ENCODE peak calls at places on chromosome 7, in ten cellular contexts. E, C, K, L, B, A, F, Q, S and N are unnamed samples.

GRCh38 chr7:83468251-83468739 is 180.6 kb downstream of the SEMA3E start:
- DNase-seq in L (peak), S (no peak), A (peak), C (no peak), E (peak), Q (peak), K (peak), F (peak), B (no peak), N (peak)

GRCh38 chr7:69765879-69766278 is 167.6 kb downstream of the AUTS2 start:
- DNase-seq in Q (no peak), F (no peak), L (no peak), E (no peak), B (no peak), S (no peak), C (no peak), K (no peak), A (no peak), N (no peak)

GRCh38 chr7:120927454-120928103 is 23.0 kb upstream of the ING3 start:
- DNase-seq in C (no peak), A (no peak), K (no peak), B (no peak), E (no peak), L (no peak), Q (no peak), S (no peak), F (peak), N (no peak)

GRCh38 chr7:92691578-92691977 is 101.4 kb upstream of the FAM133B start:
- DNase-seq in C (peak), Q (peak), B (no peak), F (peak), E (peak), S (no peak), K (peak), A (peak), L (peak), N (no peak)

GRCh38 chr7:155469311-155470185 is 11.6 kb downstream of the EN2 start:
- DNase-seq in B (no peak), A (no peak), K (no peak), F (no peak), S (no peak), L (no peak), E (no peak), Q (no peak), C (no peak), N (no peak)

GRCh38 chr7:87231715-87232114 is 12.2 kb upstream of the TMEM243 start:
- DNase-seq in S (no peak), B (no peak), Q (no peak), F (no peak), K (no peak), C (no peak), A (no peak), E (no peak), L (no peak), N (no peak)

GRCh38 chr7:106462914-106463482 is 178.2 kb upstream of the NAMPT start:
- DNase-seq in B (no peak), C (no peak), A (no peak), F (no peak), S (no peak), E (no peak), L (no peak), Q (no peak), K (no peak), N (peak)

GRCh38 chr7:141045842-141046630 is 27.8 kb upstream of the TMEM178B start:
- DNase-seq in L (no peak), Q (no peak), K (no peak), S (no peak), E (no peak), B (no peak), C (no peak), A (no peak), F (no peak), N (no peak)

DNA sequence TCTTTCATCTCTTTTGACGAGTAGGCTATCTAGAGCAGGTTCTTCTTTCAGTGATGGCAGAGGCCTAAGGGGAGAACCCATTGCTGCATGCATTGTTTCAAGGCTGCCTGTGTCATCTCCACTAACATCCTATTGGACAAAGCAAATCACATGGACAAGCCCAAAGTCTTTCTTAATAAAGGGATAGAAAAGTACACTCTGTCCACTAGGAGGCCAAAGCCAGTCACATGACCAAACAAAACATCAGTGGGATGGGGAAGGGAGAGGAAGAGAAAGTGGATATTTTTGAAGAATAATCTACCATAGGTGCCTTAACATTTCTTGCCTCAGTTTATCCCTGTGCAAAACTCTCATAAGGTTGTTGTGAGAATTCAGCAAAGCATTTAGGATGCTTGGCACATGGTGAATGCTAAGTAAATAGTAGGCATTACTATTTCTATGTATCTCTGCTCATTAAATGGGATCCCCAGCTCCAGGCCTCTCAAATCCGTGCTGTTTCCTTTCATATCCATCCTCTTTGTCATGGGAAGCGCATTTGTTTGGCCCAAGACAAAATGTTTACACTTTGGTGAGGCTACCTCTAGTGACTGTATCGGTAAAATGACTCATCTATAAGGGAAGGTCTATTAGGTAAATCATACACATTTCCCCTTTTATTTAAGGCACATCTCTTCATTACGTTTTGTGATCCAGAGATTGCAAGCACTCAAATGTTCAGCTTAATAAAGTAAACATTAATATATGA is 16.7 kb upstream of the CADPS2 start:
- DNase-seq in K (no peak), S (no peak), Q (no peak), C (no peak), E (no peak), B (no peak), F (no peak), A (no peak), L (no peak), N (no peak)
- TF ChIP-seq CTCF in K (no peak), S (no peak), Q (peak), C (peak), E (peak), B (no peak), F (no peak), A (no peak), L (no peak), N (peak)

DNA sequence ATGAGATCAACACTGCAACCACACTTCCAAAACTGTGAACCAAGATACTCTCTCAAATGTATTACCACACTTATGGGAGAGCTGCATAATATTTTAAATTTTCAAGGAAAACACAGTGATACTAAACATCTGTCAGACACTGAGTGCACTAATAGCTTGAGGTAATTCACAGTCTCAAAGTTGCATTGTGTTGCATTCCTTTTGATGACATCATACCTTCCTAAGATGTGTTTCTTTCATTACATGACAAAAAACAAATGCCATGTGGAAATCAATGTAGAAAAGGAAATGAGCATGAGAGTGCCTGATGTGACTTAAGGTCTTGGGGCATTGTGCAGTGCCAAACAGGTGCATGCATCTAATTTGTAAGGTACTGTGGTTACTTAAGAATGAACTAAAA is 496.0 kb upstream of the SEMA3D start:
- DNase-seq in F (no peak), K (no peak), Q (peak), C (no peak), B (no peak), E (no peak), A (no peak), S (no peak), L (no peak), N (no peak)
- TF ChIP-seq CTCF in F (no peak), K (no peak), Q (no peak), C (no peak), B (no peak), E (no peak), A (no peak), S (no peak), L (no peak), N (no peak)

DNA sequence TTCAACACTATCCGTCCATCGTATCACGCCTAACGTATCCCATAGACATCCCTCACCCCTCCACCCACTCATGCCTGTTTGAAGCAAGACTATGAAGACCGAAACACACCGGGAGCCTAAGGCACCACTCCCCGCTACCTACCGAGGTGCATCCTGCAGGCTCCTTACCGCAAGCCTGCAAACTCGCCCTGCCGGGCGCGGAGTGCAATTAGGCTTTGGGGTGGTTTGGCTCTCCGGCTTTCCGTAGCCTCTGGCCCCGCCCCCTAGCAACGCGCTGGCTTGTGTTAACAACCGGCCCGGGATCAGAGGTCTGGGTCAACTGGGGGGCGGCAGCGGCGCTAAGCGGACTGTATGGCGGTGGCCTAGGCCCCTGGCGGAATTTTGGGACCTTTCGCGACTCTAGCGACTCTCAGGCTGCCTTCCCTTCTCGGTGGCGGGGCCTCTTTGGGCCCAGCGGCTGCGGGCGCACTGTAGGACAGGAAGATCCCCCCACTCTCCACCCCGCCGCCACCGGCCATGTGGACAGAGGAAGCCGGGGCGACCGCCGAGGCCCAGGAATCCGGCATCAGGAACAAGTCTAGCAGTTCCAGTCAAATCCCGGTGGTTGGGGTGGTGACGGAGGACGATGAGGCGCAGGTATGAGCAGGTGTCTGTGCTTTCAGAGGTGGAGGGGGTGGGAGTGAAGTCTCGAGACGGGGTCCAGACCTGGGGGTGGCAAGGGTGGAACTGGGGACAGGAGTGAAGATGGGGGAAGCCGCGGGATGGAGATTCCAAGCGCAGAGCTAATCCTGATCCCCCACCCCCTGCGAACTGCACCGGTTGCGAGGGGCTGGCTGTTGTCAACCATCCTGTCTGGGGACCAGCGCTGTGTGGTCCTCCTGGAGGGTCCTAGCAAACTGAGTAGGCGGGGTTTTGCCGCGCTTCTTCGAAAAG is at the start of gene CFAP69:
- DNase-seq in Q (peak), C (peak), F (peak), K (peak), L (peak), S (peak), E (peak), B (peak), A (peak), N (peak)
- TF ChIP-seq CTCF in Q (peak), C (no peak), F (no peak), K (no peak), L (no peak), S (no peak), E (peak), B (no peak), A (peak), N (no peak)

DNA sequence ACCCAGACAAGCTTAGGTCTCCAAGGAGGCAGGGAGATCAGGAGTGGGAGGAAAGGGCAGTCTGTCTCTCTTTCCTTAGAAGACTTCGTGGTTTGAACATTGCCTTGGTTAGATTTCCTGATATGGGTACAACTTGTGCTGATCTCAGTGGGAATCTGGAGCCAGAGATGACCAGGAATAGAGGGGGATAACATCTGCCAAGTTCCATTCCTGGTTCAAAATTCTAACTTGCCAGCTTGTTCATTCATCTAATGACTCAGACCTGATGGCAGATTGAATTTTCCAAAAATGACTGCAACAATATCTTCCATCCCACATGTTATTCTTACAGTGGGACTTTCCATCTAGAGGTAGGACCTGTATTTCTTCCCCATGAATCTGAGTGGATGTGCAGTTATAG is 394.3 kb upstream of the PODXL start:
- DNase-seq in L (no peak), A (no peak), K (no peak), C (no peak), B (no peak), S (no peak), Q (no peak), F (no peak), E (no peak), N (no peak)
- TF ChIP-seq CTCF in L (no peak), A (no peak), K (no peak), C (no peak), B (no peak), S (no peak), Q (no peak), F (no peak), E (no peak), N (no peak)

GRCh38 chr7:130840599-130840998 is 106.6 kb upstream of the KLF14 start:
- DNase-seq in K (no peak), A (no peak), B (no peak), F (no peak), Q (no peak), E (no peak), C (no peak), S (no peak), L (no peak), N (no peak)
- TF ChIP-seq CTCF in K (no peak), A (no peak), B (no peak), F (no peak), Q (no peak), E (no peak), C (no peak), S (no peak), L (no peak), N (no peak)